ENCODE peak calls at places on chromosomes 6 and 20, in seven cellular contexts. D is neural progenitor cell, K is body of pancreas, A is cardiac fibroblast, W is AG04449, Z is GM13976, L is fibroblast of mammary gland. U is an unnamed sample.

GRCh38 chr6:118867181-118867580 is 26.8 kb upstream of the ASF1A start:
- DNase-seq in L (peak; percentile 71), Z (no peak), W (no peak), A (no peak), K (no peak), D (no peak), U (no peak)

GRCh38 chr6:44270526-44271405 is 516 bp downstream of the TMEM151B start:
- DNase-seq in L (no peak), A (no peak), D (peak; percentile 90), W (no peak), K (no peak), Z (no peak), U (peak; percentile 92)

GRCh38 chr20:49290608-49291191 is 12.8 kb upstream of the ZNFX1 start:
- DNase-seq in Z (no peak), L (no peak), D (no peak), K (no peak), W (no peak), A (no peak), U (no peak)

GRCh38 chr20:46458891-46459750 is 52.7 kb upstream of the ELMO2 start:
- DNase-seq in K (peak; percentile 73), L (no peak), W (no peak), Z (no peak), A (peak; percentile 6), D (peak; percentile 91), U (peak; percentile 78)

GRCh38 chr6:106163446-106163965 is 77.4 kb downstream of the PRDM1 start:
- DNase-seq in K (no peak), W (no peak), D (peak; percentile 29), A (peak; percentile 79), L (peak; percentile 80), Z (no peak), U (no peak)

GRCh38 chr6:137798846-137799245 is 68.2 kb upstream of the TNFAIP3 start:
- DNase-seq in A (no peak), L (no peak), D (no peak), W (no peak), Z (no peak), K (no peak), U (no peak)

GRCh38 chr20:34532320-34532719 is 16.1 kb downstream of the DYNLRB1 start:
- DNase-seq in K (peak; percentile 7), Z (no peak), L (no peak), W (no peak), A (no peak), D (no peak), U (no peak)

GRCh38 chr20:47950103-47950502 is 164.8 kb upstream of the SULF2 start:
- DNase-seq in L (peak; percentile 46), D (no peak), Z (no peak), W (no peak), A (peak; percentile 79), K (no peak), U (no peak)

GRCh38 chr6:155216312-155217028 is 47.3 kb upstream of the CLDN20 start:
- DNase-seq in D (peak; percentile 59), L (no peak), Z (no peak), A (no peak), K (no peak), W (no peak), U (no peak)

GRCh38 chr20:34713194-34713943 is 9.2 kb downstream of the TP53INP2 start:
- DNase-seq in D (no peak), Z (no peak), K (no peak), A (peak; percentile 98), W (peak; percentile 99), L (peak; percentile 99), U (no peak)

GRCh38 chr6:157597461-157598312 is 216.7 kb downstream of the ZDHHC14 start:
- DNase-seq in L (peak; percentile 20), A (peak; percentile 57), W (no peak), Z (peak; percentile 72), D (peak; percentile 73), K (peak; percentile 67), U (peak; percentile 57)

GRCh38 chr6:164108869-164109769 is 694.6 kb downstream of the QKI start:
- DNase-seq in W (no peak), K (no peak), Z (no peak), A (peak; percentile 55), D (no peak), L (peak; percentile 34), U (no peak)

GRCh38 chr6:106830930-106831329 is 143.6 kb downstream of the CD24 start:
- DNase-seq in L (no peak), K (no peak), A (no peak), D (no peak), W (no peak), Z (no peak), U (no peak)

GRCh38 chr6:154931741-154932424 is 63.2 kb upstream of the TIAM2 start:
- DNase-seq in W (peak; percentile 40), L (peak; percentile 82), Z (no peak), K (no peak), A (peak; percentile 16), D (peak; percentile 71), U (no peak)

GRCh38 chr6:13729891-13730290 is 18.3 kb upstream of the RANBP9 start:
- DNase-seq in Z (no peak), A (peak; percentile 41), L (peak; percentile 70), K (no peak), D (no peak), W (peak; percentile 34), U (no peak)

GRCh38 chr20:62448788-62449187 is 21.4 kb upstream of the RBBP8NL start:
- DNase-seq in K (no peak), A (no peak), L (no peak), Z (no peak), D (peak; percentile 73), W (no peak), U (no peak)
- TF ChIP-seq CTCF in K (no peak), A (no peak), L (no peak), Z (no peak), D (no peak), W (no peak), U (no peak)

DNA sequence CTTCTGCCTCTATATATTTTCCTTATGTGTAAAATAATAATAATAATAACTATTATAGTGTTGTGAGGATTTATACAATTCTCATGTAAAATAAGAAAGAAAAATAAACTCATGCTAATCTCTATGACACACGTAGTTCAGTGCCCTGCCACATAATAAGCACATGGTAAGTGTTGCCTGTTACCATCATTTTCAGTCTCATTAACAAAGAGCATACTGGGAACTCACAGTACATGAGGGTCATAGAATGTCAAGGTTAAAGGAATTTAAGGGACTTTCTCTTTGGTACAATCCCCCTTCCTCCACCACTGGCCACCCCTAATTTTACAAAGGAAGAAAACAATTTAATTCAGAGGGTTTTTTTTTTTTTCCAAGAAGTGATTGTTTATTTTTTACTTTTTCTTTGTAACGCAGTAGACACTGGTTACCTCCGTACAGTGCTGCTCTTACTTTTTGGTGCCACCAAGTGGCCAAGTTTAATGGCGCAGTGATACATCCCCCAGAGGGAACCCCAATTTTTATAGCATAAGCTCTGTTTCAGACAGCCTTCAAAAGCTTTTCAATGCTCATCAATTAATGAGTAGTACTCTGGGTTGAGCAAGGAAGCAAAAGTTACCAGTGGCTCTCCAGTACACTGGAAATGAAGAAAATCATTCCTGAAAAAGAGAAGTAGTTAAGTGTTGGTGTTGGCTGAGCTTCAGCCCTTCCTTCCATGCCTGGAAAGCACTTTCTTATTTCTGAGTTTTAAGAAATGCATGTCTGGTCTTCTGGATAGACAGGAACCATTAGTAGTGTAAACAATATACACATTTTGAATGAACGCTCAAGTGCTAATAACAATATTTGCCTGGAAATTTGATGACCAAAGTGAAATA is 129.3 kb upstream of the SMLR1 start:
- DNase-seq in L (peak; percentile 70), D (peak; percentile 61), A (peak; percentile 71), Z (peak; percentile 52), W (no peak), K (peak; percentile 18), U (peak; percentile 49)
- TF ChIP-seq CTCF in L (peak; percentile 97), D (peak; percentile 76), A (peak; percentile 89), Z (peak; percentile 62), W (peak; percentile 69), K (peak; percentile 40), U (peak; percentile 63)

GRCh38 chr20:53954734-53955658 is 115.4 kb downstream of the BCAS1 start:
- DNase-seq in Z (no peak), A (no peak), W (no peak), K (no peak), L (no peak), D (no peak), U (no peak)

GRCh38 chr20:53959849-53960585 is 110.4 kb downstream of the BCAS1 start:
- DNase-seq in Z (no peak), A (peak; percentile 48), W (no peak), D (no peak), K (no peak), L (peak; percentile 96), U (no peak)

GRCh38 chr20:53958240-53958639 is 112.2 kb downstream of the BCAS1 start:
- DNase-seq in W (no peak), L (peak; percentile 60), D (no peak), K (no peak), Z (no peak), A (no peak), U (no peak)

GRCh38 chr20:53956013-53956715 is 114.2 kb downstream of the BCAS1 start:
- DNase-seq in A (no peak), D (no peak), K (no peak), L (no peak), Z (no peak), W (no peak), U (no peak)

DNA sequence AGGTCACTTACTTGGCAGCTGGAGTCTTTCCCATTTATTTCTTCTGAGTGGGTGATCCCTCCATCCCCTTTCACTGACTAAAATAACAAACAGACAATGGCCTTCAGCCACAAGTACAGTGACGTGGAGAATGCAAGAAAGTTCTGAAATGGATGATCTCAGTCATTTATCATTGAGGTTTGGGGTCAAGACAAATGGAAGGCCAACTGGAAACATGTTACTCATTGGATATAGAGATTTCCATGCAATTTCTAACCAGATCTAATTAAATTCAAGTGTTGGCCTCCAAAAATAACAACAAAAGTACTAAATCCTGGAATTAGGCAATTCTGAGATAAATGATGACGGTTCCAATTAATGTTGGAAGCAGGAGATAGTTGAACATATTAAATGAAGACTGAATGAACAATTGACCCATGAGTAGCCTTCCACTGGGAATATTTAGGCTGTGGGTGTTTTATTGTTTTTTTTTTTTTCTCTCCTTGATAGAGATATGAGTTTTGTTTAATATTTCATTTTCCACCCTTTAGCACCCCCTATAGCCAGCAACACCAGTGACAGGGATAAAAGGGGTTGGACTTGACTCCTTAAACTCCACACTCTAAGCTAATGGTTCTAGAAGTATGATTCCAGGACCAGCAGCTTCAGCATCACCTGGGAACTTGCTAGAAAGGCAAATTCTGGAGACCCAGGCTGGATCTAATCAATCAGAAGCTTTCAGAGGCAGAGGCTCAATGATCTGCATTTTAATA is 112.8 kb downstream of the BCAS1 start:
- DNase-seq in K (no peak), Z (no peak), W (no peak), A (peak; percentile 53), L (peak; percentile 96), D (no peak), U (no peak)
- TF ChIP-seq CTCF in K (no peak), Z (no peak), W (no peak), A (peak; percentile 21), L (peak; percentile 38), D (no peak), U (no peak)

DNA sequence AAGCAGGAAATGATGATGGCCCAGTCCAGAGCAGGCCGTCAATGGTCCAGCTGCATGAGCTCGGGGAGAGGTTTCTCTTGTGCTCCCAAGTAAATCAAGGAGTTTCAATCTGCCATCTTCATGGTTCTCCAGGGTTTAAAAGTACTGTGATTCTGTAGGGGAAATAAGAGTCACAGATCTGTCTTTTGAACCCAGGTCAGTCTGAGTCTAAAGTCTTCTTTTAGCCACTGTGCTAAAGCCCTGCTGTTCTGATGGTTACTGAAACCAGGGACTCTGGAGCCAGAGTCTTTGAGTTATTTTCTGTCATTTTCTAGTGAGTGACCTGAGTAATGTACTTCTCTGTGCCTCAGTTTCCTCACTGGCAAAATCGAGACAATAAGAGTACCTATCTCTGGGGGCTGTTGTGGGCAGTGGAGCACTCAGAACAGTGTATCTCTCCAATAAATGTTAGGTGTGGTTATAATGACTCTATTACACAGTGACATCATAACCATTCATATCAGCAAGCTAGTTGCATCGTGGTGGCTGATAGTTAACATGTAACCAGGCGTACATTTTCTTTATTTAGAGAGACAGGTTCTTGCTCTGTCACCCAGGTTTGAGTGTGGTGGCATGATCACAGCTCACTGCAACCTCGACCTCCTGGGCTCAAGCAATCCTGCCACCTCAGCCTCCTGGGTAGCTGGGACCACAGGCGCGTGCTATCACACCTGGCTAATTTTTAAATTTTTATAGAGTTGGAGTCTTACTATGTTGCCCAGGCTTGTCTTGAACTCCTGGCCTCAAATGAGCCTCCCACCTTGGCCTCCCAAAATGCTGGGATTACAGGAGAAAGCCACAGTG is 74.6 kb upstream of the KCNG1 start:
- DNase-seq in A (no peak), D (no peak), Z (no peak), K (no peak), L (no peak), W (no peak), U (no peak)
- TF ChIP-seq CTCF in A (no peak), D (no peak), Z (no peak), K (no peak), L (no peak), W (no peak), U (no peak)